ENCODE peak calls at places on chromosomes 2 and 18, in seven cellular contexts. B is right cardiac atrium; R is CD8-positive, alpha-beta memory T cell; V is effector memory CD4-positive, alpha-beta T cell; T is GM23248; O is upper lobe of right lung; Q is tibial nerve. J is an unnamed sample.
A peak's percentile ranks its signal among the peaks of the same experiment; 100 is the strongest.

GRCh38 chr2:49044680-49045079 is 109.6 kb downstream of the FSHR start:
- DNase-seq in R (no peak), T (no peak), V (no peak), Q (no peak), O (no peak), B (no peak), J (no peak)

GRCh38 chr2:207502799-207503198 is 27.0 kb upstream of the CREB1 start:
- DNase-seq in Q (no peak), B (no peak), V (no peak), T (no peak), R (no peak), O (no peak), J (no peak)

GRCh38 chr18:51654441-51655326 is 457.2 kb upstream of the MEX3C start:
- DNase-seq in R (no peak), T (no peak), O (no peak), V (no peak), Q (no peak), B (no peak), J (no peak)

GRCh38 chr2:224284134-224284946 is 117.6 kb downstream of the FAM124B start:
- DNase-seq in T (peak; percentile 45), O (no peak), V (no peak), B (no peak), R (peak; percentile 40), Q (no peak), J (no peak)

GRCh38 chr2:33589444-33589843 is 9.7 kb downstream of the FAM98A start:
- DNase-seq in R (no peak), T (peak; percentile 33), B (no peak), Q (no peak), O (no peak), V (no peak), J (no peak)

GRCh38 chr2:209368924-209369323 is 54.9 kb upstream of the MAP2 start:
- DNase-seq in T (peak; percentile 97), R (no peak), Q (no peak), O (peak; percentile 78), V (no peak), B (no peak), J (no peak)

GRCh38 chr2:221716434-221717303 is 144.6 kb upstream of the EPHA4 start:
- DNase-seq in T (peak; percentile 82), B (no peak), Q (no peak), R (no peak), O (no peak), V (no peak), J (no peak)

GRCh38 chr2:36902385-36903120 is 63.8 kb downstream of the STRN start:
- DNase-seq in R (no peak), T (no peak), B (no peak), O (no peak), Q (no peak), V (no peak), J (no peak)

GRCh38 chr18:45783097-45784075 is 42.1 kb upstream of the SIGLEC15 start:
- DNase-seq in T (peak; percentile 65), Q (no peak), R (no peak), B (no peak), V (no peak), O (no peak), J (no peak)

GRCh38 chr18:22015156-22015555 is 154.2 kb upstream of the GATA6 start:
- DNase-seq in V (no peak), B (no peak), O (no peak), Q (no peak), T (peak; percentile 51), R (no peak), J (no peak)

GRCh38 chr2:212193066-212193465 is 345.5 kb downstream of the ERBB4 start:
- DNase-seq in V (no peak), O (no peak), R (no peak), Q (no peak), B (no peak), T (no peak), J (no peak)

GRCh38 chr2:227411990-227412350 is 24.2 kb upstream of the SCYGR1 start:
- DNase-seq in O (no peak), V (no peak), R (no peak), T (no peak), B (no peak), Q (no peak), J (no peak)

DNA sequence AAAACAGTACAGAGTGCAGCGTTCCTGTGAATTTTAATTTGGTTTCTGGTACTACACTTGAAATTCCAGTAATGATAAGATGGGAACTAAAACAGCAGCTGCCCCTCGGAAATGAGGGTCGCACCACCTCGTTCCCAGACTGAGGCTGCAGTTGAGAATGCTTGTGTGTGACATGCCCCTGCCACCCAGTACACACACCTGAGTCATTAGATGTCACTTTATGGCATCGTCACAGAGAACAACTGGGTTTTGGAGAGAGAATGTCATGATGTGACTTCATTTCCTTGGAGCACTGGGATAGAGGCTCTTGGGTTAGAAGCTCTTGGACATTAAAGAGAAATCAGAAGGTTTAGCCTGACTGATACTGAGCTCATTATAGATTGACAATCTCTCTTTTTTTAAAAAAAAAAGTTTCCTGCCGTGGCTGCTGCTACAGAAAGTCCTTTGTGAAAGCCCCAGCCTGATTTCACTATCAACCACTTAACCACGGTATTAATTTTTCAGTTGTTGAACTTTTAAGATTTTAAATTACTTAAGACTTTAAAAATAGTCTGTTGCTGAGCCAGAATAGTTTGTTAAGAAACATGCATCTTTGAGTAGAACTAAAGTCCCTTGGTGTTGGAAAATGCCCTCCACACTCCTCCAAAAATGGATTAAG is 24.5 kb downstream of the BCL2L11 start:
- DNase-seq in O (no peak), Q (no peak), R (no peak), V (no peak), T (no peak), B (no peak), J (no peak)
- H3K4me1 ChIP-seq in O (peaks cover 11% of the 10 kb centered on the region), Q (no peaks in the 10 kb centered on the region), R (no peaks in the 10 kb centered on the region), V (no peaks in the 10 kb centered on the region), T (no peaks in the 10 kb centered on the region), B (no peaks in the 10 kb centered on the region), J (peaks cover 34% of the 10 kb centered on the region)

GRCh38 chr2:47032773-47033101 is 117.1 kb upstream of the MCFD2 start:
- DNase-seq in V (no peak), R (no peak), T (no peak), O (no peak), Q (no peak), B (no peak), J (no peak)
- H3K4me1 ChIP-seq in V (no peaks in the 10 kb centered on the region), R (no peaks in the 10 kb centered on the region), T (peaks cover 33% of the 10 kb centered on the region), O (peaks cover 46% of the 10 kb centered on the region), Q (peaks cover 4% of the 10 kb centered on the region), B (peaks cover 26% of the 10 kb centered on the region), J (peaks cover 58% of the 10 kb centered on the region)

GRCh38 chr18:44709297-44710117 is 28.8 kb downstream of the SETBP1 start:
- DNase-seq in T (no peak), B (no peak), O (no peak), V (no peak), R (no peak), Q (no peak), J (no peak)
- H3K4me1 ChIP-seq in T (peaks cover 14% of the 10 kb centered on the region), B (no peaks in the 10 kb centered on the region), O (peaks cover 8% of the 10 kb centered on the region), V (no peaks in the 10 kb centered on the region), R (no peaks in the 10 kb centered on the region), Q (no peaks in the 10 kb centered on the region), J (peaks cover 37% of the 10 kb centered on the region)

GRCh38 chr2:26754972-26755670 is 9.0 kb upstream of the SLC35F6 start:
- DNase-seq in O (no peak), T (no peak), R (no peak), B (no peak), Q (no peak), V (no peak), J (no peak)
- H3K4me1 ChIP-seq in O (peaks cover 11% of the 10 kb centered on the region), T (peaks cover 30% of the 10 kb centered on the region), R (no peaks in the 10 kb centered on the region), B (peaks cover 7% of the 10 kb centered on the region), Q (no peaks in the 10 kb centered on the region), V (no peaks in the 10 kb centered on the region), J (peaks cover 24% of the 10 kb centered on the region)

DNA sequence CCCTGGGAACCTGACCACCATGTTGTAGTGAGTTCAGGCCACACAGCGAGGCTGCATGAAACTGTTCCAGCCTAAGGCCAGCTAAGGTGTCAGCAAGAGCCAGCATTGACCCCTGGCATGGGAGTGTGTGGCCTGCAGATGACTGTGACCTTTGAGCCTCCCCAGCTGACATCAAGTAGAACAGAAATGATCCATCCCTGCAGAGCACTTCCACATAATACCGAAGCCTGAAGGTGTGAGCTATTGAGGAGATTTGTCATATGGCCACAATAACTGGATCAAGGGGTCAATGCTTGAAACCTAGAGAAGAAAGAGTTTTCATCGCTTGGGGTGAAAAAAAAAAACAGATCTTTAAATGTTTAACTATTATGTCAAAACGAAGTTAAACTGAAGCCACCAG is 207.3 kb upstream of the SOX11 start:
- DNase-seq in R (no peak), O (no peak), T (no peak), B (no peak), Q (no peak), V (no peak), J (no peak)
- H3K4me1 ChIP-seq in R (no peaks in the 10 kb centered on the region), O (no peaks in the 10 kb centered on the region), T (no peaks in the 10 kb centered on the region), B (no peaks in the 10 kb centered on the region), Q (no peaks in the 10 kb centered on the region), V (no peaks in the 10 kb centered on the region), J (no peaks in the 10 kb centered on the region)

GRCh38 chr2:85735691-85736090 is 18.1 kb upstream of the ATOH8 start:
- DNase-seq in V (no peak), Q (no peak), T (no peak), R (no peak), B (no peak), O (no peak), J (no peak)
- H3K4me1 ChIP-seq in V (no peaks in the 10 kb centered on the region), Q (no peaks in the 10 kb centered on the region), T (peaks cover 34% of the 10 kb centered on the region), R (no peaks in the 10 kb centered on the region), B (peaks cover 2% of the 10 kb centered on the region), O (peaks cover 23% of the 10 kb centered on the region), J (peaks cover 40% of the 10 kb centered on the region)

J was measured in esophagus squamous epithelium.